ENCODE peak calls at places on chromosomes 13 and 19, in four cellular contexts. J is HepG2, B is H1, S is GM12891. V is an unnamed sample.

GRCh38 chr13:81058916-81059290 is 718.0 kb upstream of the SPRY2 start:
- DNase-seq in J (no peak), B (no peak), S (no peak), V (no peak)

GRCh38 chr13:21231426-21231945 is 55.0 kb downstream of the MRPL57 start:
- DNase-seq in J (no peak), B (no peak), S (no peak), V (no peak)

GRCh38 chr19:4368128-4368820 is 24.9 kb downstream of the MPND start:
- DNase-seq in J (no peak), B (peak; percentile 45), S (no peak), V (no peak)

GRCh38 chr13:110309661-110310524 is 2.8 kb downstream of the COL4A2 start:
- DNase-seq in J (no peak), B (no peak), S (no peak), V (no peak)

GRCh38 chr13:98706446-98707110 is 45.9 kb downstream of the SLC15A1 start:
- DNase-seq in J (peak; percentile 7), B (no peak), S (no peak), V (no peak)

GRCh38 chr13:98997738-98998641 is 20.1 kb upstream of the DOCK9 start:
- DNase-seq in J (no peak), B (peak; percentile 22), S (no peak), V (no peak)

GRCh38 chr13:38819053-38819452 is 132.2 kb downstream of the FREM2 start:
- DNase-seq in J (no peak), B (no peak), S (no peak), V (no peak)

GRCh38 chr19:13086341-13086740 is 16.3 kb downstream of the LYL1 start:
- DNase-seq in J (no peak), B (no peak), S (no peak), V (no peak)

GRCh38 chr19:39246951-39247669 is 1.5 kb downstream of the IFNL4 start:
- DNase-seq in J (no peak), B (peak; percentile 85), S (no peak), V (no peak)

GRCh38 chr13:46146898-46147297 is 35.1 kb downstream of the LCP1 start:
- DNase-seq in J (peak; percentile 56), B (no peak), S (no peak), V (no peak)

GRCh38 chr13:39510296-39510695 is 92.7 kb downstream of the LHFPL6 start:
- DNase-seq in J (no peak), B (no peak), S (no peak), V (no peak)

GRCh38 chr19:19403373-19403901 is 2.0 kb upstream of the GATAD2A start:
- DNase-seq in J (no peak), B (no peak), S (no peak), V (no peak)

GRCh38 chr19:15124572-15125231 is 17.5 kb downstream of the SYDE1 start:
- DNase-seq in J (peak; percentile 50), B (no peak), S (no peak), V (peak; percentile 28)

GRCh38 chr19:49415810-49416200 is 7.4 kb downstream of the PTH2 start:
- DNase-seq in J (no peak), B (no peak), S (no peak), V (no peak)

GRCh38 chr13:42574435-42575311 is 721 bp downstream of the TNFSF11 start:
- DNase-seq in J (no peak), B (no peak), S (peak; percentile 63), V (peak; percentile 61)

GRCh38 chr13:29547135-29547534 is 48.4 kb downstream of the SLC7A1 start:
- DNase-seq in J (no peak), B (no peak), S (no peak), V (no peak)

GRCh38 chr19:38252935-38253691 is 3.1 kb downstream of the PPP1R14A start:
- DNase-seq in J (no peak), B (no peak), S (no peak), V (no peak)

GRCh38 chr13:46995874-46996273 is 99.0 kb upstream of the HTR2A start:
- DNase-seq in J (no peak), B (no peak), S (peak; percentile 15), V (no peak)

GRCh38 chr13:30593001-30593400 is 24.7 kb upstream of the USPL1 start:
- DNase-seq in J (no peak), B (no peak), S (no peak), V (no peak)

GRCh38 chr13:67048793-67049150 is 181.4 kb downstream of the PCDH9 start:
- DNase-seq in J (no peak), B (no peak), S (no peak), V (no peak)

DNA sequence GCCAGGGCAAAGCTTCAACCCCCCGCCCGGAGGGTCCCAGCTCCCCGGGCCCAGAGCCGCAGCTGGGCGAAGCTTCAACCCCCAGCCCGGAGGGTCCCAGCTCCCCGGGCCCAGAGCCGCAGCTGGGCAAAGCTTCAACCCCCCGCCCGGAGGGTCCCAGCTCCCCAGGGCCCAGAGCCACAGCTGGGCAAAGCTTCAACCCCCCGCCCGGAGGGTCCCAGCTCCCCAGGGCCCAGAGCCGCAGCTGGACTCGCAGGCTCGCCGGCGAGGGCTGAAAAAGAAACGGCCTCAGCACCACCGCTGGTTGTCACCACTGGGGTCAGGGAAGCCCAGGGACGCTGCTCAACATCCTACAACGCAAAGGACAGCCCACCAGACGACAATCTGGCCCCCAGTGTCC is 5.2 kb downstream of the REXO1 start:
- DNase-seq in J (no peak), B (no peak), S (no peak), V (no peak)
- TF ChIP-seq TAF1 in J (no peak), B (no peak), S (no peak), V (no peak)

GRCh38 chr19:6481541-6482342 is at the start of gene DENND1C:
- DNase-seq in J (peak; percentile 47), B (peak; percentile 65), S (no peak), V (peak; percentile 72)
- TF ChIP-seq TAF1 in J (no peak), B (no peak), S (peak; percentile 61), V (no peak)

GRCh38 chr13:97436845-97437244 is 2.9 kb downstream of the RAP2A start:
- DNase-seq in J (no peak), B (no peak), S (no peak), V (no peak)
- TF ChIP-seq TAF1 in J (no peak), B (no peak), S (no peak), V (no peak)

GRCh38 chr19:7637374-7638256 is 705 bp downstream of the STXBP2 start:
- DNase-seq in J (no peak), B (no peak), S (no peak), V (no peak)
- TF ChIP-seq TAF1 in J (no peak), B (no peak), S (no peak), V (no peak)

V was measured in GM12892.